ENCODE peak calls at places on chromosome 22, in four cellular contexts. One of them, this sample, is unnamed. For H3K9me1, the result is how much of the 10 kb centered on the place peaks cover.

GRCh38 chr22:44211946-44212930 is 31.5 kb downstream of the PARVG start:
- DNase-seq in IMR-90: peak
- DNase-seq in K562: no peak
- DNase-seq in endothelial cell of umbilical vein: no peak
- DNase-seq in this sample: no peak

GRCh38 chr22:44840611-44841322 is 88.4 kb downstream of the ARHGAP8 start:
- DNase-seq in IMR-90: no peak
- DNase-seq in K562: no peak
- DNase-seq in endothelial cell of umbilical vein: no peak
- DNase-seq in this sample: no peak

GRCh38 chr22:38700271-38700788 is 413 bp downstream of the JOSD1 start:
- DNase-seq in IMR-90: no peak
- DNase-seq in K562: no peak
- DNase-seq in endothelial cell of umbilical vein: no peak
- DNase-seq in this sample: no peak

GRCh38 chr22:44151661-44152060 is 29.1 kb upstream of the PARVG start:
- DNase-seq in IMR-90: peak
- DNase-seq in K562: no peak
- DNase-seq in endothelial cell of umbilical vein: no peak
- DNase-seq in this sample: no peak

GRCh38 chr22:30650508-30651116 is 15.0 kb downstream of the SLC35E4 start:
- DNase-seq in IMR-90: no peak
- DNase-seq in K562: peak
- DNase-seq in endothelial cell of umbilical vein: peak
- DNase-seq in this sample: no peak

GRCh38 chr22:48042621-48043395 is 1280.4 kb downstream of the TBC1D22A start:
- DNase-seq in IMR-90: no peak
- DNase-seq in K562: no peak
- DNase-seq in endothelial cell of umbilical vein: no peak
- DNase-seq in this sample: no peak

GRCh38 chr22:27556371-27556770 is 245.2 kb downstream of the MN1 start:
- DNase-seq in IMR-90: no peak
- DNase-seq in K562: no peak
- DNase-seq in endothelial cell of umbilical vein: no peak
- DNase-seq in this sample: no peak

GRCh38 chr22:44890416-44891292 is 119.2 kb downstream of the PHF21B start:
- DNase-seq in IMR-90: no peak
- DNase-seq in K562: no peak
- DNase-seq in endothelial cell of umbilical vein: no peak
- DNase-seq in this sample: no peak

GRCh38 chr22:24106385-24107381 is 74.6 kb upstream of the SUSD2 start:
- DNase-seq in IMR-90: no peak
- DNase-seq in K562: no peak
- DNase-seq in endothelial cell of umbilical vein: peak
- DNase-seq in this sample: no peak

GRCh38 chr22:27670701-27671412 is 130.7 kb downstream of the MN1 start:
- DNase-seq in IMR-90: no peak
- DNase-seq in K562: peak
- DNase-seq in endothelial cell of umbilical vein: peak
- DNase-seq in this sample: no peak

GRCh38 chr22:30754971-30755759 is 60.5 kb downstream of the OSBP2 start:
- DNase-seq in IMR-90: peak
- DNase-seq in K562: peak
- DNase-seq in endothelial cell of umbilical vein: peak
- DNase-seq in this sample: peak

GRCh38 chr22:35299217-35299716 is 427 bp upstream of the TOM1 start:
- DNase-seq in IMR-90: no peak
- DNase-seq in K562: no peak
- DNase-seq in endothelial cell of umbilical vein: no peak
- DNase-seq in this sample: no peak

GRCh38 chr22:25390297-25391240 is 171.1 kb downstream of the CRYBB2 start:
- DNase-seq in IMR-90: no peak
- DNase-seq in K562: no peak
- DNase-seq in endothelial cell of umbilical vein: no peak
- DNase-seq in this sample: no peak

DNA sequence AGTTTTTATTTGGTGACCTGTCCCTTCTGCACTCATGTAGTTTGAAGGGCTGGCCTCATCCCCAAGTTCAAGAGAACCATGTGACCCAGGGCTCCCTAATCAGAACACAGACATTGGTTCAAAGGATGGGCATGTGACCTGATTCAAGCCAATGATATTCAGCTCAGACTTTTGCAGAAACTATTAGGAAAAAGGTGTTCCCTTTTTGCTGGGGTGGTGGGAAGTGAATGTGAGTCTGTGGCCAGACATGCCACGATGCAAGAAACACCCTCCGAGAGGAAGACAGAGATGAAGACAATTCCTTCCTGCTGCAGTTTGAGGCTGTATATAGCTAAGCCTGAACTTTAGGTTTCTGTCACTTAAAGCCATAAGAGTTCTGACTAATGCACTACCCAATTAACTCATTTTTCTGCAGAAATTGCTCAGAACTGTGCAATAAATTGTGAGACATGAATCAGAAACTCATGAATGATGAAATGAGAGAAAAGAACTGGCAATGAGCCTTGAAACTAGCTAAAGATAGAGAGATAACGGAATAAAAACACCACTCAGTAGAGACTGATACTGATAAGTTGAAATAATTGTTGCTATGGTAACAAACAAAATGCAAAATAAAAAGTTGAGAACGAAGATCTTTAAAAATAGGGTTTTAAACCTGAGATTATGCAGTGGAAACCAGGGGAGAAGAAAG is 9.2 kb upstream of the MAPK1 start:
- DNase-seq in IMR-90: peak
- DNase-seq in K562: peak
- DNase-seq in endothelial cell of umbilical vein: peak
- DNase-seq in this sample: no peak
- H3K9me1 ChIP-seq in IMR-90: under half
- H3K9me1 ChIP-seq in K562: under half
- H3K9me1 ChIP-seq in endothelial cell of umbilical vein: under half
- H3K9me1 ChIP-seq in this sample: under half

GRCh38 chr22:40423882-40424640 is 53.7 kb downstream of the SGSM3 start:
- DNase-seq in IMR-90: no peak
- DNase-seq in K562: no peak
- DNase-seq in endothelial cell of umbilical vein: no peak
- DNase-seq in this sample: no peak
- H3K4me2 ChIP-seq in IMR-90: no peak
- H3K4me2 ChIP-seq in K562: no peak
- H3K4me2 ChIP-seq in endothelial cell of umbilical vein: no peak
- H3K4me2 ChIP-seq in this sample: no peak

GRCh38 chr22:49564054-49564453 is 263.6 kb downstream of the BRD1 start:
- DNase-seq in IMR-90: no peak
- DNase-seq in K562: no peak
- DNase-seq in endothelial cell of umbilical vein: no peak
- DNase-seq in this sample: no peak

GRCh38 chr22:49566693-49567092 is 261.0 kb downstream of the BRD1 start:
- DNase-seq in IMR-90: no peak
- DNase-seq in K562: no peak
- DNase-seq in endothelial cell of umbilical vein: no peak
- DNase-seq in this sample: no peak

GRCh38 chr22:49566141-49566541 is 261.5 kb downstream of the BRD1 start:
- DNase-seq in IMR-90: no peak
- DNase-seq in K562: no peak
- DNase-seq in endothelial cell of umbilical vein: no peak
- DNase-seq in this sample: no peak

GRCh38 chr22:49565516-49565855 is 262.2 kb downstream of the BRD1 start:
- DNase-seq in IMR-90: no peak
- DNase-seq in K562: no peak
- DNase-seq in endothelial cell of umbilical vein: no peak
- DNase-seq in this sample: no peak

GRCh38 chr22:49564666-49565515 is 262.8 kb downstream of the BRD1 start:
- DNase-seq in IMR-90: no peak
- DNase-seq in K562: no peak
- DNase-seq in endothelial cell of umbilical vein: no peak
- DNase-seq in this sample: no peak
- H3K9me1 ChIP-seq in IMR-90: under half
- H3K9me1 ChIP-seq in K562: under half
- H3K9me1 ChIP-seq in endothelial cell of umbilical vein: under half
- H3K9me1 ChIP-seq in this sample: under half

GRCh38 chr22:19984201-19984753 is 32.3 kb downstream of the ARVCF start:
- DNase-seq in IMR-90: peak
- DNase-seq in K562: peak
- DNase-seq in endothelial cell of umbilical vein: peak
- DNase-seq in this sample: peak

GRCh38 chr22:19981171-19981960 is 35.3 kb downstream of the ARVCF start:
- DNase-seq in IMR-90: no peak
- DNase-seq in K562: no peak
- DNase-seq in endothelial cell of umbilical vein: no peak
- DNase-seq in this sample: no peak

GRCh38 chr22:19983701-19984100 is 32.9 kb downstream of the ARVCF start:
- DNase-seq in IMR-90: no peak
- DNase-seq in K562: no peak
- DNase-seq in endothelial cell of umbilical vein: no peak
- DNase-seq in this sample: no peak

GRCh38 chr22:19981961-19982920 is 34.4 kb downstream of the ARVCF start:
- DNase-seq in IMR-90: no peak
- DNase-seq in K562: no peak
- DNase-seq in endothelial cell of umbilical vein: no peak
- DNase-seq in this sample: no peak

GRCh38 chr22:19982991-19983578 is 33.5 kb downstream of the ARVCF start:
- DNase-seq in IMR-90: no peak
- DNase-seq in K562: no peak
- DNase-seq in endothelial cell of umbilical vein: no peak
- DNase-seq in this sample: no peak
- H3K4me2 ChIP-seq in IMR-90: no peak
- H3K4me2 ChIP-seq in K562: no peak
- H3K4me2 ChIP-seq in endothelial cell of umbilical vein: no peak
- H3K4me2 ChIP-seq in this sample: peak

GRCh38 chr22:33038131-33038772 is 19.9 kb downstream of the SYN3 start:
- DNase-seq in IMR-90: no peak
- DNase-seq in K562: no peak
- DNase-seq in endothelial cell of umbilical vein: no peak
- DNase-seq in this sample: no peak
- H3K9me1 ChIP-seq in IMR-90: under half
- H3K9me1 ChIP-seq in K562: under half
- H3K9me1 ChIP-seq in endothelial cell of umbilical vein: under half
- H3K9me1 ChIP-seq in this sample: under half

DNA sequence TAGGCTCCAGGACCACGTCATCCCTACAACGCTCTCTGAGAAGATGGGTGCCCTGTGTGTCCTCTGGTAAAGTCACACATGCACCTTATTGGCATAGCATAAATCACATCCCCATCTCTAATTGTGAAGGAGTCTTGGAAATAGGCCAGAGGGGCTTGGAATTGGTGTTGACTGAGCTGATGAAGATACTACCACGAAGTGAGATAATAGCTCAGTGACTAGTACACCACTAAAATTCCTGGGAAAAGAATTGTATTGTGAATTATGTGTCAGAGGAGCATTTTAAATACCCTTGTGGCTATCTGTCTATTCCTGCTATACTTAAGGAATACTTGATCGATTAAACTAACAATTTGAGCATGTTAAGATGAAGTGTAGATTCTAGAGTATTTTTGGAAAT is 57.7 kb downstream of the TNRC6B start:
- DNase-seq in IMR-90: no peak
- DNase-seq in K562: no peak
- DNase-seq in endothelial cell of umbilical vein: no peak
- DNase-seq in this sample: no peak
- H3K4me2 ChIP-seq in IMR-90: no peak
- H3K4me2 ChIP-seq in K562: no peak
- H3K4me2 ChIP-seq in endothelial cell of umbilical vein: no peak
- H3K4me2 ChIP-seq in this sample: no peak

DNA sequence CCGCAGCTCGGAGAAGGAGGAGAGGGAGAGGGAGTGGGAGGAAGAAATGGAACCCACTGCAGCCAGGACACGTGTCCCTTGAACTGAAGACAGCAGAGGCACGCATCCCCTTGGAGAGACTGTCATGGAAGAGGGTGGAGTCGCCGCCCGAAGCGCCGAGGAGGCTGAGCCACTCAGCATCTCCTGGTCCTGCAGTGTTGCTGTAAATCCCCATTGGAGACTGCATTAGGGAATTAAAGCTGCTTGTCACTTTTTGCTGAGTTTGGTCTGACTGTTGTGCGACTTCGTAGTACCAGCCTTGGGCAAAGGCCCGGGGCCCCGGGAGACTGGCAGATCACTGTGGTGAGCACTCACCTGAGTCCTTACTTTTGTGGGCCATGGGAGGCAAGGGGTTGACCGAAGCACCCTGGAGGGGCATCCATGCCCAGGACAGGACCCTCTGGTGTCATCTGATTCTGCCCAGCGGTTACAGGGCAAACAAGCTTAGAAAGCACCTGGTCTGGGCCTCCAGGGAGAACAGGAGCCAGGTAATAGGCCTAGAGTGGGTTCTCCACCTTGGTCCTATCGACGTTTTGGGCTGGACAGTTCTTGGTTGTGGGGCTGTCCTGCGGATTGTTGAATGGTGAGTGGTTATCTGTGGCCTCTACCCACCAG is 797 bp downstream of the VPREB1 start:
- DNase-seq in IMR-90: no peak
- DNase-seq in K562: no peak
- DNase-seq in endothelial cell of umbilical vein: no peak
- DNase-seq in this sample: no peak
- H3K9me1 ChIP-seq in IMR-90: under half
- H3K9me1 ChIP-seq in K562: under half
- H3K9me1 ChIP-seq in endothelial cell of umbilical vein: under half
- H3K9me1 ChIP-seq in this sample: under half

GRCh38 chr22:21615731-21616130 is 14.1 kb downstream of the YDJC start:
- DNase-seq in IMR-90: no peak
- DNase-seq in K562: no peak
- DNase-seq in endothelial cell of umbilical vein: no peak
- DNase-seq in this sample: no peak
- H3K4me2 ChIP-seq in IMR-90: no peak
- H3K4me2 ChIP-seq in K562: no peak
- H3K4me2 ChIP-seq in endothelial cell of umbilical vein: no peak
- H3K4me2 ChIP-seq in this sample: no peak

DNA sequence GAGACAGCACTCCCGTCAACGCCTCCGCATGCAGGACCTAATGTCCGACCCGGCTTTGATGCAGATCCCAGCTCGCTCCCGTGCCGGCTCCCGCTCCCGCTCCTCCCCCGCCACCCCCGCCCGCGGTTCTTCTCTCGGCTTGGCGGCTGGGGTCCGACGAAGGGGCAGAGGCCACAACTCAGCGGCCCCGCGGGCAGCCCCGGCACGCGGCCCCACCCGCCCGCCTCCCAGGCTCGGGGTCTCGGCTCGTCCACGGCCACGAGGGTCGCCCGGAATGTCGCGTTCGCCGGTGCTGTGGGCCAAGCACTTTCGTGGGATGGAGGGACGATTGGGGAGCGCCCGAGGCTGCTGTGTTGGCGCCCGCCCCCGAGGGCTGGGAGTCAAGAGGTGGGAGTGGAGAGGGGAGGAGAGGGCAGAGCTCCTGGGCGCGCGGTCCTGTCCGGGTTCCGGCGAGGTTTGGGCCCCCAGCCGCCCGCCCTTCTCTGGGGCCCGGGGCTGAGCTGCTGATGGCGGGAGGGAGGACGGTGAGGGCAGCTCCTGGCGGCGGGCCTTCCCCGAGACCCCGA is 5.3 kb upstream of the TBX1 start:
- DNase-seq in IMR-90: no peak
- DNase-seq in K562: no peak
- DNase-seq in endothelial cell of umbilical vein: no peak
- DNase-seq in this sample: no peak
- H3K9me1 ChIP-seq in IMR-90: under half
- H3K9me1 ChIP-seq in K562: under half
- H3K9me1 ChIP-seq in endothelial cell of umbilical vein: under half
- H3K9me1 ChIP-seq in this sample: under half